ENCODE peak calls at places on chromosome 4, in seven cellular contexts. C, R, S, B, Y, V and A are unnamed samples.

GRCh38 chr4:116702949-116703348 is 382.4 kb downstream of the TRAM1L1 start:
- DNase-seq in C (no peak), R (peak), S (no peak), B (no peak), Y (peak), V (no peak), A (peak)

GRCh38 chr4:138658518-138658917 is 357.1 kb upstream of the NOCT start:
- DNase-seq in C (no peak), R (no peak), S (no peak), B (no peak), Y (no peak), V (no peak), A (no peak)

GRCh38 chr4:48553720-48554119 is 63.7 kb downstream of the ZAR1 start:
- DNase-seq in C (no peak), R (no peak), S (no peak), B (no peak), Y (no peak), V (no peak), A (no peak)

GRCh38 chr4:41991916-41992767 is 1.8 kb downstream of the SLC30A9 start:
- DNase-seq in C (no peak), R (no peak), S (no peak), B (no peak), Y (no peak), V (no peak), A (no peak)

GRCh38 chr4:3372933-3373465 is 68.8 kb upstream of the HGFAC start:
- DNase-seq in C (no peak), R (no peak), S (peak), B (no peak), Y (no peak), V (no peak), A (no peak)

GRCh38 chr4:176817222-176817621 is 24.5 kb upstream of the VEGFC start:
- DNase-seq in C (no peak), R (no peak), S (no peak), B (no peak), Y (no peak), V (no peak), A (peak)

GRCh38 chr4:142615324-142615665 is 230.8 kb downstream of the INPP4B start:
- DNase-seq in C (no peak), R (no peak), S (no peak), B (no peak), Y (no peak), V (no peak), A (no peak)

GRCh38 chr4:25862411-25863346 is at the start of gene SEL1L3:
- DNase-seq in C (peak), R (peak), S (peak), B (peak), Y (no peak), V (peak), A (peak)

GRCh38 chr4:79178770-79179169 is 147.1 kb downstream of the NAA11 start:
- DNase-seq in C (no peak), R (no peak), S (peak), B (no peak), Y (no peak), V (no peak), A (no peak)

GRCh38 chr4:100362363-100362762 is 155.5 kb downstream of the EMCN start:
- DNase-seq in C (no peak), R (no peak), S (no peak), B (no peak), Y (no peak), V (no peak), A (no peak)

GRCh38 chr4:113675731-113676707 is 85.5 kb downstream of the CAMK2D start:
- DNase-seq in C (no peak), R (no peak), S (no peak), B (no peak), Y (peak), V (no peak), A (no peak)

GRCh38 chr4:78519962-78520361 is 31.6 kb upstream of the ANXA3 start:
- DNase-seq in C (no peak), R (no peak), S (no peak), B (no peak), Y (no peak), V (no peak), A (no peak)

GRCh38 chr4:23922535-23923115 is 32.8 kb upstream of the PPARGC1A start:
- DNase-seq in C (no peak), R (no peak), S (no peak), B (no peak), Y (no peak), V (no peak), A (no peak)

GRCh38 chr4:153127773-153128494 is 76.3 kb upstream of the TRIM2 start:
- DNase-seq in C (peak), R (peak), S (peak), B (no peak), Y (peak), V (peak), A (peak)

GRCh38 chr4:69749771-69750170 is 10.6 kb downstream of the SULT1B1 start:
- DNase-seq in C (no peak), R (no peak), S (no peak), B (no peak), Y (no peak), V (no peak), A (no peak)

GRCh38 chr4:1290165-1290977 is 680 bp downstream of the MAEA start:
- DNase-seq in C (no peak), R (peak), S (peak), B (no peak), Y (no peak), V (no peak), A (peak)

GRCh38 chr4:39255266-39255665 is 72.9 kb downstream of the WDR19 start:
- DNase-seq in C (no peak), R (no peak), S (no peak), B (peak), Y (no peak), V (no peak), A (no peak)

GRCh38 chr4:73573794-73574528 is 46.3 kb downstream of the RASSF6 start:
- DNase-seq in C (peak), R (peak), S (peak), B (no peak), Y (peak), V (no peak), A (peak)

GRCh38 chr4:140251566-140251965 is 97.6 kb upstream of the MAML3 start:
- DNase-seq in C (peak), R (no peak), S (no peak), B (no peak), Y (no peak), V (no peak), A (no peak)

GRCh38 chr4:21512351-21512750 is 436.2 kb downstream of the KCNIP4 start:
- DNase-seq in C (no peak), R (peak), S (peak), B (no peak), Y (peak), V (no peak), A (peak)

GRCh38 chr4:103002551-103002950 is 17.0 kb downstream of the SLC9B1 start:
- DNase-seq in C (no peak), R (no peak), S (no peak), B (no peak), Y (no peak), V (no peak), A (no peak)

GRCh38 chr4:56048621-56049427 is 100.1 kb downstream of the CEP135 start:
- DNase-seq in C (no peak), R (peak), S (peak), B (peak), Y (peak), V (no peak), A (peak)

GRCh38 chr4:108072300-108072699 is 82.6 kb downstream of the HADH start:
- DNase-seq in C (no peak), R (no peak), S (no peak), B (no peak), Y (no peak), V (peak), A (no peak)

GRCh38 chr4:137238456-137238855 is 293.8 kb downstream of the PCDH18 start:
- DNase-seq in C (no peak), R (no peak), S (no peak), B (no peak), Y (no peak), V (no peak), A (no peak)

GRCh38 chr4:2954358-2955185 is 8.6 kb downstream of the NOP14 start:
- DNase-seq in C (no peak), R (peak), S (no peak), B (no peak), Y (peak), V (peak), A (peak)

GRCh38 chr4:83837614-83838308 is 301.9 kb downstream of the GPAT3 start:
- DNase-seq in C (no peak), R (no peak), S (no peak), B (no peak), Y (no peak), V (no peak), A (no peak)

GRCh38 chr4:41258783-41259182 is 2.1 kb downstream of the UCHL1 start:
- DNase-seq in C (peak), R (no peak), S (peak), B (peak), Y (peak), V (no peak), A (peak)

GRCh38 chr4:71333960-71334951 is 4.6 kb upstream of the SLC4A4 start:
- DNase-seq in C (no peak), R (no peak), S (no peak), B (no peak), Y (no peak), V (no peak), A (no peak)